ENCODE peak calls at places on chromosomes 11 and 22, in nine cellular contexts. One of them, this sample, is unnamed.

GRCh38 chr11:123061403-123062157 is at the start of gene HSPA8:
- DNase-seq in transverse colon: peak
- DNase-seq in ovary: peak
- DNase-seq in right lobe of liver: peak
- DNase-seq in A549: no peak
- DNase-seq in GM06990: no peak
- DNase-seq in lower leg skin: peak
- DNase-seq in brain microvascular endothelial cell: peak
- DNase-seq in neural progenitor cell: peak
- DNase-seq in this sample: peak

GRCh38 chr11:92852946-92853345 is 116.5 kb upstream of the MTNR1B start:
- DNase-seq in transverse colon: peak
- DNase-seq in ovary: no peak
- DNase-seq in right lobe of liver: no peak
- DNase-seq in A549: no peak
- DNase-seq in GM06990: no peak
- DNase-seq in lower leg skin: no peak
- DNase-seq in brain microvascular endothelial cell: no peak
- DNase-seq in neural progenitor cell: no peak
- DNase-seq in this sample: no peak

GRCh38 chr11:79092791-79093313 is 348.0 kb downstream of the TENM4 start:
- DNase-seq in transverse colon: no peak
- DNase-seq in ovary: no peak
- DNase-seq in right lobe of liver: no peak
- DNase-seq in A549: no peak
- DNase-seq in GM06990: no peak
- DNase-seq in lower leg skin: no peak
- DNase-seq in brain microvascular endothelial cell: peak
- DNase-seq in neural progenitor cell: no peak
- DNase-seq in this sample: no peak

GRCh38 chr22:42330170-42330569 is 59.7 kb upstream of the TCF20 start:
- DNase-seq in transverse colon: no peak
- DNase-seq in ovary: no peak
- DNase-seq in right lobe of liver: no peak
- DNase-seq in A549: no peak
- DNase-seq in GM06990: no peak
- DNase-seq in lower leg skin: no peak
- DNase-seq in brain microvascular endothelial cell: no peak
- DNase-seq in neural progenitor cell: no peak
- DNase-seq in this sample: no peak

GRCh38 chr11:128544625-128545024 is 42.7 kb downstream of the ETS1 start:
- DNase-seq in transverse colon: no peak
- DNase-seq in ovary: no peak
- DNase-seq in right lobe of liver: no peak
- DNase-seq in A549: no peak
- DNase-seq in GM06990: no peak
- DNase-seq in lower leg skin: no peak
- DNase-seq in brain microvascular endothelial cell: no peak
- DNase-seq in neural progenitor cell: peak
- DNase-seq in this sample: peak

GRCh38 chr11:2317354-2318050 is 15.7 kb downstream of the TSPAN32 start:
- DNase-seq in transverse colon: no peak
- DNase-seq in ovary: no peak
- DNase-seq in right lobe of liver: no peak
- DNase-seq in A549: no peak
- DNase-seq in GM06990: no peak
- DNase-seq in lower leg skin: peak
- DNase-seq in brain microvascular endothelial cell: no peak
- DNase-seq in neural progenitor cell: no peak
- DNase-seq in this sample: no peak

GRCh38 chr11:99260696-99261095 is 239.9 kb downstream of the CNTN5 start:
- DNase-seq in transverse colon: no peak
- DNase-seq in ovary: no peak
- DNase-seq in right lobe of liver: no peak
- DNase-seq in A549: no peak
- DNase-seq in GM06990: no peak
- DNase-seq in lower leg skin: no peak
- DNase-seq in brain microvascular endothelial cell: peak
- DNase-seq in neural progenitor cell: no peak
- DNase-seq in this sample: no peak

GRCh38 chr11:3073029-3073435 is 15.8 kb upstream of the CARS1 start:
- DNase-seq in transverse colon: no peak
- DNase-seq in ovary: no peak
- DNase-seq in right lobe of liver: no peak
- DNase-seq in A549: no peak
- DNase-seq in GM06990: no peak
- DNase-seq in lower leg skin: no peak
- DNase-seq in brain microvascular endothelial cell: no peak
- DNase-seq in neural progenitor cell: no peak
- DNase-seq in this sample: no peak

GRCh38 chr11:43316451-43316850 is 4.7 kb downstream of the API5 start:
- DNase-seq in transverse colon: no peak
- DNase-seq in ovary: no peak
- DNase-seq in right lobe of liver: no peak
- DNase-seq in A549: no peak
- DNase-seq in GM06990: peak
- DNase-seq in lower leg skin: no peak
- DNase-seq in brain microvascular endothelial cell: peak
- DNase-seq in neural progenitor cell: no peak
- DNase-seq in this sample: no peak

GRCh38 chr11:120352405-120352804 is 16.2 kb downstream of the ARHGEF12 start:
- DNase-seq in transverse colon: peak
- DNase-seq in ovary: no peak
- DNase-seq in right lobe of liver: no peak
- DNase-seq in A549: no peak
- DNase-seq in GM06990: no peak
- DNase-seq in lower leg skin: no peak
- DNase-seq in brain microvascular endothelial cell: no peak
- DNase-seq in neural progenitor cell: no peak
- DNase-seq in this sample: no peak

GRCh38 chr22:50011447-50012200 is 941 bp downstream of the IL17REL start:
- DNase-seq in transverse colon: no peak
- DNase-seq in ovary: peak
- DNase-seq in right lobe of liver: no peak
- DNase-seq in A549: no peak
- DNase-seq in GM06990: no peak
- DNase-seq in lower leg skin: no peak
- DNase-seq in brain microvascular endothelial cell: no peak
- DNase-seq in neural progenitor cell: no peak
- DNase-seq in this sample: no peak

GRCh38 chr11:73177380-73178091 is 35.4 kb upstream of the FCHSD2 start:
- DNase-seq in transverse colon: no peak
- DNase-seq in ovary: peak
- DNase-seq in right lobe of liver: no peak
- DNase-seq in A549: no peak
- DNase-seq in GM06990: no peak
- DNase-seq in lower leg skin: peak
- DNase-seq in brain microvascular endothelial cell: no peak
- DNase-seq in neural progenitor cell: no peak
- DNase-seq in this sample: no peak

DNA sequence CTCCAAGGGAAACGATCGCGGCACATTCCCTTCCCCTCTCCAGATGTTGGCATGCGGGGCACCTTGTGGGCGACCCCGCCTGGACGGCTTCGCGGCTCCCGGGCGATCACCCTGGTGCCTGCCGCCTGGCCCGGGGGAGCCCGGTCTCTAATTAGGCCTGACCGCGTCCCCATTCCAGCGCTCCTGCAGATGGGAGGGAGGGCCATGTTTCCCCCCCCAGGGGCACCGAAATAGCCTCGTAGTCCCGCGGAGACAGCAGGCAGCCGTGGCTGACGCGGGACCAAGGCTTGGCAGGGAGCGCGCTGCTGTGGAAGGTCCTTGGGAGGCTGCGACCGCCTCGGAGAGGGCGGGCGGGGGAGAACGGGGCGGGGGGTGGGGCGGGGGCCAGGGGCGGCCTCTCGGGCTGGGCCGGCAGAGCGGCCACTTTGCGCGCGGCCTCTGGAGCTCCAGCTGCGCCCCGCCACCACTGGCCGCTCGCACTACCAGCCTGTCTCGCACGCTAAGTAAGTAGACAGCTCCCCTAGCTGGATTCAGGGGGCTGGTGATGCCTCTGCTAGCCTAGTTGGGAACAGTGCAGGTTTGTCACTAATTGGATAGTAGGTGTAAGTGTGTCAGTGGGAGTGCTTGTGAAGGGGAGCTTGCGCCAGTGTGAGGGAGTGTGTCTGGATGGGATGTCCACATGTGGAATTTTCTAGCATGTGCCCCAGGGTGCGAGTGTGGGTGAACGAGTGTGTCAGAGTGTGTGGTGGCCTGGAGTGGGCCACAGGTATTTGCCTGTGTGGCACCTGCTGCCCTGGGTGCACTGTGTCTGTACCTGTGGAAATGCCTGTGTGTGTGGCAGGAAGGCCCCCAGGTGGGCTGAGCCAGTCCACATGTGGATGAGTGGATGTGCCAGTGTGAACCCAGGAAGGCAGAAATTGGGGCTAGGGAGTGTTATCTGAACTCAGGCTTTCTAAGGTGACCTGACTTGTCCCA is at the start of gene INSC:
- DNase-seq in transverse colon: no peak
- DNase-seq in ovary: no peak
- DNase-seq in right lobe of liver: peak
- DNase-seq in A549: no peak
- DNase-seq in GM06990: no peak
- DNase-seq in lower leg skin: no peak
- DNase-seq in brain microvascular endothelial cell: no peak
- DNase-seq in neural progenitor cell: peak
- DNase-seq in this sample: no peak
- H3K4me3 ChIP-seq in transverse colon: no peak
- H3K4me3 ChIP-seq in ovary: no peak
- H3K4me3 ChIP-seq in right lobe of liver: peak
- H3K4me3 ChIP-seq in A549: no peak
- H3K4me3 ChIP-seq in GM06990: no peak
- H3K4me3 ChIP-seq in lower leg skin: no peak
- H3K4me3 ChIP-seq in brain microvascular endothelial cell: peak
- H3K4me3 ChIP-seq in neural progenitor cell: peak
- H3K4me3 ChIP-seq in this sample: peak

DNA sequence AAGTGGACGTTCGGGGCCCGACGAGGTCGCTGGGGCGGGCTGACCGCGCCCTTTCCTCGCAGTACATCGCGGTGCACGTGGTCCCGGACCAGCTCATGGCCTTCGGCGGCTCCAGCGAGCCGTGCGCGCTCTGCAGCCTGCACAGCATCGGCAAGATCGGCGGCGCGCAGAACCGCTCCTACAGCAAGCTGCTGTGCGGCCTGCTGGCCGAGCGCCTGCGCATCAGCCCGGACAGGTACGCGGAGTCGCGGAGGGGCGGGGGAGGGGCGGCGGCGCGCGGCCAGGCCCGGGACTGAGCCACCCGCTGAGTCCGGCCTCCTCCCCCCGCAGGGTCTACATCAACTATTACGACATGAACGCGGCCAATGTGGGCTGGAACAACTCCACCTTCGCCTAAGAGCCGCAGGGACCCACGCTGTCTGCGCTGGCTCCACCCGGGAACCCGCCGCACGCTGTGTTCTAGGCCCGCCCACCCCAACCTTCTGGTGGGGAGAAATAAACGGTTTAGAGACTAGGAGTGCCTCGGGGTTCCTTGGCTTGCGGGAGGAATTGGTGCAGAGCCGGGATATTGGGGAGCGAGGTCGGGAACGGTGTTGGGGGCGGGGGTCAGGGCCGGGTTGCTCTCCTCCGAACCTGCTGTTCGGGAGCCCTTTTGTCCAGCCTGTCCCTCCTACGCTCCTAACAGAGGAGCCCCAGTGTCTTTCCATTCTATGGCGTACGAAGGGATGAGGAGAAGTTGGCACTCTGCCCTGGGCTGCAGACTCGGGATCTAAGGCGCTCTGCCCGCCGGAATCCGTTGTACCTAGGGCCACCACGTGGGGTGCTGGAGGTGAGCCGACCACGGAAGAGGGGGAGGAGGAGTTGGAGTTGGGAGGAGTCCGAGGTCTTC is 771 bp downstream of the MIF start:
- DNase-seq in transverse colon: peak
- DNase-seq in ovary: peak
- DNase-seq in right lobe of liver: peak
- DNase-seq in A549: peak
- DNase-seq in GM06990: peak
- DNase-seq in lower leg skin: peak
- DNase-seq in brain microvascular endothelial cell: peak
- DNase-seq in neural progenitor cell: peak
- DNase-seq in this sample: peak
- TF ChIP-seq CTCF in transverse colon: peak
- TF ChIP-seq CTCF in ovary: no peak
- TF ChIP-seq CTCF in right lobe of liver: peak
- TF ChIP-seq CTCF in A549: no peak
- TF ChIP-seq CTCF in GM06990: peak
- TF ChIP-seq CTCF in lower leg skin: no peak
- TF ChIP-seq CTCF in brain microvascular endothelial cell: peak
- TF ChIP-seq CTCF in neural progenitor cell: peak
- TF ChIP-seq CTCF in this sample: no peak

DNA sequence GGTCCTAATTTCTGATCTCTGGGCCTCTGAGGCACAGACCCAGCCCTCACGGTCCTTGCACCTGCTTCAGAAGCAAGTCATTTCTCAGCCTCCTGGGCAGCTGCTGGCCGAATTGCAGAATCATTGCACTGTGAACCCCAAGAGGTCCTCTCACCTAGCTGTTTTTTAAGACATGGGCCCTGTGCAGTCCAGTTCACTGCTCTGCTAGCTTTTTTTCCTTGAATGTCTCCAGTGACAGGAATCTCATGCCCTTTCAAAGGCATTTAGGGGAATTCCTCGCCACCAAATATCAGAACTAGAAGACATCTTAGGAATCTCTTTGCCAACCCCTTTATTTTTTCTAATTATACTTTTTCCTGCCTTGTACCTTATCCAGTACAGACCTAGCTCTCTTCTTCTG is 35.6 kb upstream of the TP53I11 start:
- DNase-seq in transverse colon: no peak
- DNase-seq in ovary: no peak
- DNase-seq in right lobe of liver: no peak
- DNase-seq in A549: no peak
- DNase-seq in GM06990: no peak
- DNase-seq in lower leg skin: peak
- DNase-seq in brain microvascular endothelial cell: no peak
- DNase-seq in neural progenitor cell: no peak
- DNase-seq in this sample: no peak
- H3K4me3 ChIP-seq in transverse colon: no peak
- H3K4me3 ChIP-seq in ovary: no peak
- H3K4me3 ChIP-seq in right lobe of liver: no peak
- H3K4me3 ChIP-seq in A549: no peak
- H3K4me3 ChIP-seq in GM06990: no peak
- H3K4me3 ChIP-seq in lower leg skin: no peak
- H3K4me3 ChIP-seq in brain microvascular endothelial cell: no peak
- H3K4me3 ChIP-seq in neural progenitor cell: no peak
- H3K4me3 ChIP-seq in this sample: no peak

DNA sequence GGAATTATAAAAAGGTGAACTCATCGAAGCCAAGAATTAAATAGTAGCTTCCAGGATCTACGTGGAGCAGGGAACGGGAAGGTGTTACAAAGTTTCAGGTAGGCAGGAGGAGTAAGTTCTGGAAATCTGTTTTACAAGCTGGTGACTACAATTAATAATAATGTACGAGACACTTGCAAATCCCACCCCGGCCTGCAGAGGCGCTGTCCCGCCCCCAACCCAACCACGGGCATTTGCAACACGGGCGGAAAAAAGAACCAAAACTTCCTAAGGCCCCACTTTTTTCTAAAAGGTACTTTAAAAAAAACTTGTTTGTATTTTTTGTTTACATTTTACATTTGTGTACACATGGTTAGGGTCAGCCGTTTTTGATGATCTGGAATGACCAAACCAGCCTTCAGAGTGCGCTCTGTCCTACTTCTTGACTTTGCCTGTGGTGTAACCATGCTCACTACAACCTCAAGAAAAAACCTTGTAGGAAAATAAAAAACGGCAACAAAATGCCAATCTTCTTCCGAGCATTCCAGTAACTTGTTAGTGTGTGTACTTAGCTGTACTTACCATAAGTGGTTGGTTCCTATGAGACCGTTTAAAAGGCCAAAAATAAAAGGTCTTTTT is 449.6 kb upstream of the B3GAT1 start:
- DNase-seq in transverse colon: no peak
- DNase-seq in ovary: no peak
- DNase-seq in right lobe of liver: no peak
- DNase-seq in A549: no peak
- DNase-seq in GM06990: no peak
- DNase-seq in lower leg skin: peak
- DNase-seq in brain microvascular endothelial cell: no peak
- DNase-seq in neural progenitor cell: no peak
- DNase-seq in this sample: no peak
- TF ChIP-seq CTCF in transverse colon: no peak
- TF ChIP-seq CTCF in ovary: no peak
- TF ChIP-seq CTCF in right lobe of liver: no peak
- TF ChIP-seq CTCF in A549: no peak
- TF ChIP-seq CTCF in GM06990: peak
- TF ChIP-seq CTCF in lower leg skin: no peak
- TF ChIP-seq CTCF in brain microvascular endothelial cell: no peak
- TF ChIP-seq CTCF in neural progenitor cell: peak
- TF ChIP-seq CTCF in this sample: no peak